ENCODE peak calls at places on chromosomes 7 and 10, in seven cellular contexts. Z is activated CD4-positive, CD25-positive, alpha-beta regulatory T cell; X is GM10248; B is kidney glomerular epithelial cell; O is fibroblast of mammary gland; T is pancreas; S is HT1080. U is an unnamed sample.

GRCh38 chr7:144873316-144873845 is 37.5 kb upstream of the TPK1 start:
- DNase-seq in X (no peak), T (no peak), B (no peak), S (no peak), Z (no peak), O (no peak), U (no peak)

GRCh38 chr7:28292826-28293528 is 112.4 kb upstream of the JAZF1 start:
- DNase-seq in B (no peak), T (no peak), S (no peak), Z (no peak), X (no peak), O (no peak), U (no peak)

GRCh38 chr10:98361131-98361633 is 53.8 kb downstream of the PYROXD2 start:
- DNase-seq in B (peak; percentile 32), X (no peak), T (peak; percentile 12), Z (no peak), S (peak; percentile 94), O (peak; percentile 100), U (no peak)

GRCh38 chr7:151626422-151627115 is 106.9 kb upstream of the RHEB start:
- DNase-seq in B (peak; percentile 49), Z (no peak), O (no peak), T (peak; percentile 46), S (no peak), X (no peak), U (no peak)

GRCh38 chr10:113385021-113385975 is 167.6 kb upstream of the HABP2 start:
- DNase-seq in O (peak; percentile 87), T (peak; percentile 72), Z (no peak), S (peak; percentile 78), B (peak; percentile 83), X (peak; percentile 53), U (no peak)

GRCh38 chr10:101112799-101113594 is 18.1 kb upstream of the TLX1 start:
- DNase-seq in T (no peak), Z (no peak), O (no peak), S (no peak), B (no peak), X (no peak), U (no peak)

GRCh38 chr10:86648706-86649426 is 5.5 kb upstream of the OPN4 start:
- DNase-seq in X (no peak), O (peak; percentile 88), Z (no peak), B (no peak), S (peak; percentile 40), T (no peak), U (no peak)

GRCh38 chr10:51250278-51250914 is 176.1 kb downstream of the PRKG1 start:
- DNase-seq in S (no peak), Z (no peak), B (no peak), T (no peak), X (no peak), O (no peak), U (no peak)

GRCh38 chr10:96820730-96821129 is 11.4 kb upstream of the LCOR start:
- DNase-seq in X (no peak), O (no peak), B (no peak), S (no peak), Z (no peak), T (no peak), U (no peak)

GRCh38 chr7:142611566-142612250 is 137.6 kb upstream of the PRSS1 start:
- DNase-seq in B (peak; percentile 38), Z (no peak), O (peak; percentile 69), T (no peak), X (no peak), S (no peak), U (no peak)

GRCh38 chr7:28840515-28841125 is 117.5 kb downstream of the TRIL start:
- DNase-seq in Z (no peak), O (peak; percentile 16), T (no peak), B (no peak), X (peak; percentile 34), S (no peak), U (no peak)

GRCh38 chr10:132351611-132352010 is 19.6 kb downstream of the LRRC27 start:
- DNase-seq in Z (no peak), O (no peak), X (no peak), B (no peak), S (no peak), T (no peak), U (no peak)

GRCh38 chr7:130394421-130395188 is 14.3 kb downstream of the CPA1 start:
- DNase-seq in B (no peak), Z (no peak), X (no peak), O (no peak), S (no peak), T (no peak), U (no peak)

GRCh38 chr10:3525832-3526449 is 259.1 kb downstream of the KLF6 start:
- DNase-seq in T (no peak), Z (no peak), X (no peak), S (peak; percentile 94), B (peak; percentile 85), O (peak; percentile 100), U (no peak)

GRCh38 chr7:155911471-155912105 is 99.3 kb upstream of the SHH start:
- DNase-seq in S (no peak), B (no peak), O (no peak), Z (no peak), T (no peak), X (no peak), U (no peak)

GRCh38 chr10:44395396-44395795 is 10.5 kb upstream of the CXCL12 start:
- DNase-seq in O (no peak), B (no peak), T (no peak), X (no peak), Z (no peak), S (no peak), U (no peak)

GRCh38 chr10:101041252-101041761 is 10.3 kb downstream of the SFXN3 start:
- DNase-seq in X (peak; percentile 86), Z (peak; percentile 56), O (peak; percentile 89), T (peak; percentile 77), S (peak; percentile 83), B (peak; percentile 56), U (peak; percentile 69)

GRCh38 chr10:71727429-71728217 is 8.0 kb upstream of the C10orf105 start:
- DNase-seq in S (no peak), T (no peak), B (no peak), X (peak; percentile 77), O (peak; percentile 7), Z (peak; percentile 23), U (no peak)

GRCh38 chr10:42941790-42942189 is 135.1 kb upstream of the RET start:
- DNase-seq in O (no peak), T (no peak), X (peak; percentile 5), Z (no peak), B (no peak), S (no peak), U (no peak)

GRCh38 chr10:6218692-6219493 is 16.2 kb downstream of the PFKFB3 start:
- DNase-seq in B (peak; percentile 32), X (no peak), O (peak; percentile 79), S (peak; percentile 88), T (no peak), Z (no peak), U (peak; percentile 96)

GRCh38 chr7:13651167-13651566 is 338.3 kb downstream of the ETV1 start:
- DNase-seq in O (no peak), B (no peak), T (no peak), X (no peak), S (no peak), Z (no peak), U (no peak)

GRCh38 chr10:71241114-71241898 is 28.9 kb downstream of the UNC5B start:
- DNase-seq in O (peak; percentile 88), X (no peak), B (no peak), T (no peak), Z (no peak), S (no peak), U (no peak)

GRCh38 chr7:40793132-40793531 is 658.3 kb downstream of the SUGCT start:
- DNase-seq in S (peak; percentile 31), B (peak; percentile 47), T (no peak), X (no peak), Z (no peak), O (peak; percentile 71), U (no peak)

GRCh38 chr10:12615296-12616220 is 266.2 kb downstream of the CAMK1D start:
- DNase-seq in S (no peak), X (no peak), O (no peak), Z (no peak), T (no peak), B (no peak), U (no peak)

GRCh38 chr10:32155075-32155516 is 98.9 kb upstream of the KIF5B start:
- DNase-seq in B (peak; percentile 10), Z (no peak), X (no peak), T (no peak), O (peak; percentile 66), S (peak; percentile 46), U (no peak)

GRCh38 chr7:39733881-39734571 is 110.7 kb downstream of the RALA start:
- DNase-seq in S (peak; percentile 62), X (no peak), O (peak; percentile 87), Z (no peak), T (no peak), B (peak; percentile 79), U (no peak)

GRCh38 chr7:101884671-101885596 is 67.5 kb downstream of the CUX1 start:
- DNase-seq in Z (no peak), X (peak; percentile 76), S (no peak), O (no peak), B (no peak), T (no peak), U (no peak)

GRCh38 chr7:107579881-107580715 is at the start of gene BCAP29:
- DNase-seq in O (peak; percentile 66), X (peak; percentile 88), T (peak; percentile 76), B (peak; percentile 32), S (peak; percentile 77), Z (peak; percentile 32), U (no peak)